ENCODE peak calls at places on chromosomes 11 and 22, in seven cellular contexts. U is HuH-7; V is fibroblast of mammary gland; H is HT1080; Y is breast epithelium; Z is stimulated activated CD4-positive, alpha-beta T cell treated with anti-CD3 and anti-CD28 coated beads, TNF-alpha, amount 100 ng/mL, for 4 hours; F is choroid plexus epithelial cell. R is an unnamed sample.

GRCh38 chr11:68150029-68150428 is 28.8 kb upstream of the CHKA start:
- DNase-seq in Y (no peak), U (peak), Z (no peak), F (peak), H (peak), V (peak), R (no peak)

GRCh38 chr22:38697055-38697980 is 3.4 kb downstream of the JOSD1 start:
- DNase-seq in Z (no peak), Y (no peak), U (no peak), V (peak), H (no peak), F (peak), R (no peak)

GRCh38 chr22:25835348-25835747 is 93.4 kb downstream of the MYO18B start:
- DNase-seq in V (no peak), U (no peak), H (no peak), Y (no peak), Z (no peak), F (no peak), R (no peak)

GRCh38 chr11:69721061-69721460 is 17.2 kb upstream of the FGF19 start:
- DNase-seq in V (no peak), F (no peak), Z (no peak), H (no peak), Y (no peak), U (no peak), R (no peak)

GRCh38 chr22:37185646-37186227 is 2.3 kb downstream of the C1QTNF6 start:
- DNase-seq in Z (no peak), V (no peak), U (no peak), H (no peak), F (no peak), Y (no peak), R (no peak)

GRCh38 chr11:121240650-121241299 is 51.8 kb upstream of the SC5D start:
- DNase-seq in Y (no peak), Z (no peak), V (no peak), U (no peak), H (no peak), F (no peak), R (peak)

GRCh38 chr22:27801197-27801615 is 350 bp downstream of the MN1 start:
- DNase-seq in Y (no peak), Z (no peak), U (peak), V (peak), H (peak), F (peak), R (peak)

GRCh38 chr11:30487200-30487898 is 98.8 kb downstream of the MPPED2 start:
- DNase-seq in H (peak), Z (no peak), U (no peak), V (no peak), F (peak), Y (no peak), R (no peak)

GRCh38 chr11:15291885-15292284 is 177.2 kb downstream of the INSC start:
- DNase-seq in V (no peak), Z (no peak), Y (no peak), F (no peak), U (no peak), H (no peak), R (no peak)

GRCh38 chr11:78583889-78584288 is 9.2 kb upstream of the NARS2 start:
- DNase-seq in V (no peak), F (no peak), Y (no peak), Z (no peak), H (no peak), U (no peak), R (peak)

GRCh38 chr11:61854966-61855714 is 27.0 kb downstream of the FADS2 start:
- DNase-seq in V (no peak), F (no peak), U (no peak), H (no peak), Z (no peak), Y (no peak), R (no peak)

GRCh38 chr22:37639070-37639760 is at the start of gene SH3BP1:
- DNase-seq in U (peak), F (peak), V (no peak), H (no peak), Z (no peak), Y (no peak), R (peak)

GRCh38 chr11:355581-356458 is 13.5 kb upstream of the B4GALNT4 start:
- DNase-seq in V (peak), F (peak), Z (peak), U (peak), H (peak), Y (peak), R (peak)

GRCh38 chr11:61714316-61714715 is 34.1 kb downstream of the DAGLA start:
- DNase-seq in V (no peak), Z (no peak), F (no peak), U (no peak), Y (no peak), H (no peak), R (no peak)

GRCh38 chr11:12001152-12001551 is 7.3 kb downstream of the DKK3 start:
- DNase-seq in Z (no peak), V (no peak), Y (no peak), F (no peak), H (no peak), U (no peak), R (peak)

GRCh38 chr11:106420048-106420665 is 342.7 kb downstream of the AASDHPPT start:
- DNase-seq in F (peak), V (peak), Z (no peak), Y (no peak), U (no peak), H (no peak), R (no peak)

GRCh38 chr11:58592760-58593472 is 14.1 kb downstream of the ZFP91 start:
- DNase-seq in Z (no peak), H (no peak), Y (no peak), F (peak), U (no peak), V (no peak), R (no peak)

GRCh38 chr11:14374922-14375630 is 16.1 kb upstream of the RRAS2 start:
- DNase-seq in F (no peak), Y (no peak), Z (no peak), V (no peak), U (no peak), H (no peak), R (no peak)

GRCh38 chr11:36257351-36257750 is 31.9 kb downstream of the COMMD9 start:
- DNase-seq in Y (no peak), U (no peak), F (peak), V (peak), Z (no peak), H (no peak), R (no peak)

GRCh38 chr11:119739021-119739703 is 10.2 kb upstream of the NECTIN1 start:
- DNase-seq in U (no peak), Z (no peak), V (no peak), H (no peak), Y (no peak), F (no peak), R (no peak)

GRCh38 chr11:119873761-119874421 is 144.9 kb upstream of the NECTIN1 start:
- DNase-seq in F (no peak), U (no peak), Z (no peak), H (no peak), Y (no peak), V (no peak), R (no peak)

GRCh38 chr11:2443881-2444300 is 423 bp downstream of the TRPM5 start:
- DNase-seq in F (no peak), U (no peak), V (no peak), H (no peak), Z (no peak), Y (no peak), R (no peak)

GRCh38 chr11:44032304-44033085 is 15.3 kb upstream of the ACCSL start:
- DNase-seq in F (peak), U (no peak), Y (no peak), H (peak), Z (no peak), V (peak), R (no peak)

GRCh38 chr11:72576661-72577060 is 97.6 kb downstream of the PDE2A start:
- DNase-seq in Z (no peak), U (no peak), V (no peak), H (no peak), F (no peak), Y (no peak), R (no peak)

GRCh38 chr11:291281-292210 is 2.6 kb downstream of the PGGHG start:
- DNase-seq in Y (no peak), F (no peak), H (no peak), V (no peak), Z (no peak), U (no peak), R (no peak)

GRCh38 chr11:64204464-64204989 is 2.0 kb upstream of the FERMT3 start:
- DNase-seq in Y (peak), H (peak), Z (peak), V (peak), U (peak), F (peak), R (peak)

GRCh38 chr22:19579880-19580279 is 55.7 kb upstream of the CLDN5 start:
- DNase-seq in Z (no peak), F (no peak), Y (peak), H (peak), U (no peak), V (no peak), R (no peak)

GRCh38 chr11:6351782-6352181 is 31.5 kb upstream of the CAVIN3 start:
- DNase-seq in V (no peak), F (no peak), H (no peak), U (no peak), Z (no peak), Y (no peak), R (no peak)

GRCh38 chr11:13288375-13289029 is 10.9 kb downstream of the BMAL1 start:
- DNase-seq in U (no peak), F (peak), V (peak), Y (no peak), Z (no peak), H (no peak), R (peak)

GRCh38 chr22:45034821-45035220 is 25.0 kb upstream of the PHF21B start:
- DNase-seq in U (no peak), F (no peak), Y (no peak), V (no peak), H (no peak), Z (no peak), R (no peak)

GRCh38 chr11:76578655-76579046 is 91.9 kb downstream of the LRRC32 start:
- DNase-seq in Z (no peak), Y (no peak), F (no peak), V (peak), U (no peak), H (no peak), R (no peak)

GRCh38 chr11:69890476-69890875 is 71.3 kb upstream of the FGF3 start:
- DNase-seq in Z (no peak), U (no peak), F (no peak), H (no peak), Y (no peak), V (no peak), R (no peak)